ENCODE peak calls at places on chromosomes 7 and 10, in five cellular contexts. One of them, this sample, is unnamed.
A peak's percentile ranks its signal among the peaks of the same experiment; 100 is the strongest.

GRCh38 chr10:119658274-119658673 is 7.1 kb downstream of the BAG3 start:
- DNase-seq in esophagus squamous epithelium: no peak
- DNase-seq in midbrain: peak; percentile 58
- DNase-seq in HEK293T: no peak
- DNase-seq in NCI-H2171: no peak
- DNase-seq in this sample: no peak

GRCh38 chr10:72379776-72380175 is 25.1 kb upstream of the DNAJB12 start:
- DNase-seq in esophagus squamous epithelium: no peak
- DNase-seq in midbrain: no peak
- DNase-seq in HEK293T: no peak
- DNase-seq in NCI-H2171: no peak
- DNase-seq in this sample: no peak

GRCh38 chr10:80163741-80164341 is 31.3 kb downstream of the PLAC9 start:
- DNase-seq in esophagus squamous epithelium: no peak
- DNase-seq in midbrain: no peak
- DNase-seq in HEK293T: no peak
- DNase-seq in NCI-H2171: no peak
- DNase-seq in this sample: no peak

GRCh38 chr10:50585921-50586739 is 37.6 kb downstream of the SGMS1 start:
- DNase-seq in esophagus squamous epithelium: no peak
- DNase-seq in midbrain: no peak
- DNase-seq in HEK293T: no peak
- DNase-seq in NCI-H2171: no peak
- DNase-seq in this sample: no peak

GRCh38 chr7:91198371-91198770 is 65.9 kb upstream of the FZD1 start:
- DNase-seq in esophagus squamous epithelium: no peak
- DNase-seq in midbrain: no peak
- DNase-seq in HEK293T: no peak
- DNase-seq in NCI-H2171: no peak
- DNase-seq in this sample: no peak

GRCh38 chr10:75497997-75498797 is 66.8 kb downstream of the LRMDA start:
- DNase-seq in esophagus squamous epithelium: no peak
- DNase-seq in midbrain: no peak
- DNase-seq in HEK293T: no peak
- DNase-seq in NCI-H2171: no peak
- DNase-seq in this sample: peak; percentile 57

GRCh38 chr10:112558476-112559166 is 111.6 kb downstream of the VTI1A start:
- DNase-seq in esophagus squamous epithelium: no peak
- DNase-seq in midbrain: no peak
- DNase-seq in HEK293T: no peak
- DNase-seq in NCI-H2171: no peak
- DNase-seq in this sample: no peak

GRCh38 chr10:13219685-13220670 is 14.2 kb downstream of the UCMA start:
- DNase-seq in esophagus squamous epithelium: no peak
- DNase-seq in midbrain: no peak
- DNase-seq in HEK293T: peak; percentile 61
- DNase-seq in NCI-H2171: no peak
- DNase-seq in this sample: peak; percentile 73

GRCh38 chr7:149719912-149720335 is 53.5 kb downstream of the ZNF467 start:
- DNase-seq in esophagus squamous epithelium: no peak
- DNase-seq in midbrain: no peak
- DNase-seq in HEK293T: no peak
- DNase-seq in NCI-H2171: no peak
- DNase-seq in this sample: no peak

GRCh38 chr10:5538446-5538845 is 13.7 kb downstream of the CALML3 start:
- DNase-seq in esophagus squamous epithelium: no peak
- DNase-seq in midbrain: no peak
- DNase-seq in HEK293T: no peak
- DNase-seq in NCI-H2171: no peak
- DNase-seq in this sample: peak; percentile 54

GRCh38 chr10:24382979-24383663 is 174.2 kb downstream of the KIAA1217 start:
- DNase-seq in esophagus squamous epithelium: no peak
- DNase-seq in midbrain: no peak
- DNase-seq in HEK293T: no peak
- DNase-seq in NCI-H2171: no peak
- DNase-seq in this sample: peak; percentile 84

GRCh38 chr7:76064208-76064970 is 16.5 kb downstream of the MDH2 start:
- DNase-seq in esophagus squamous epithelium: no peak
- DNase-seq in midbrain: no peak
- DNase-seq in HEK293T: no peak
- DNase-seq in NCI-H2171: no peak
- DNase-seq in this sample: no peak

GRCh38 chr10:78165617-78166016 is 132.0 kb downstream of the RPS24 start:
- DNase-seq in esophagus squamous epithelium: no peak
- DNase-seq in midbrain: no peak
- DNase-seq in HEK293T: peak; percentile 33
- DNase-seq in NCI-H2171: peak; percentile 38
- DNase-seq in this sample: no peak

GRCh38 chr7:99086944-99087343 is 57.0 kb downstream of the SMURF1 start:
- DNase-seq in esophagus squamous epithelium: no peak
- DNase-seq in midbrain: no peak
- DNase-seq in HEK293T: no peak
- DNase-seq in NCI-H2171: no peak
- DNase-seq in this sample: no peak

GRCh38 chr7:130379019-130379418 is 1.3 kb upstream of the CPA1 start:
- DNase-seq in esophagus squamous epithelium: no peak
- DNase-seq in midbrain: no peak
- DNase-seq in HEK293T: no peak
- DNase-seq in NCI-H2171: no peak
- DNase-seq in this sample: peak; percentile 15

This sample was measured in Caco-2.